ENCODE peak calls at places on chromosomes 1 and 21, in six cellular contexts. L, K, J, F, W and S are unnamed samples.

GRCh38 chr21:46000182-46000730 is 18.7 kb downstream of the COL6A1 start:
- DNase-seq in L (no peak), K (no peak), J (no peak), F (no peak), W (no peak), S (no peak)

GRCh38 chr1:58839147-58839795 is 55.4 kb upstream of the JUN start:
- DNase-seq in L (no peak), K (no peak), J (no peak), F (no peak), W (no peak), S (no peak)

GRCh38 chr1:176033474-176033873 is 173.6 kb downstream of the COP1 start:
- DNase-seq in L (no peak), K (peak), J (peak), F (no peak), W (peak), S (no peak)

GRCh38 chr1:31434979-31435378 is 22.0 kb downstream of the SERINC2 start:
- DNase-seq in L (no peak), K (no peak), J (no peak), F (no peak), W (no peak), S (no peak)

GRCh38 chr1:89810880-89811279 is 10.0 kb upstream of the LRRC8D start:
- DNase-seq in L (no peak), K (no peak), J (no peak), F (no peak), W (no peak), S (no peak)

GRCh38 chr1:210853276-210853675 is 280.7 kb downstream of the KCNH1 start:
- DNase-seq in L (no peak), K (no peak), J (no peak), F (no peak), W (no peak), S (no peak)

GRCh38 chr21:41071410-41071809 is 96.5 kb upstream of the BACE2 start:
- DNase-seq in L (no peak), K (peak), J (no peak), F (peak), W (no peak), S (peak)

GRCh38 chr1:118990513-118991131 is 2.5 kb upstream of the TBX15 start:
- DNase-seq in L (no peak), K (no peak), J (no peak), F (no peak), W (no peak), S (no peak)

GRCh38 chr1:180228648-180229482 is 1.2 kb upstream of the LHX4 start:
- DNase-seq in L (no peak), K (no peak), J (no peak), F (peak), W (no peak), S (no peak)

GRCh38 chr1:10808441-10808840 is 12.0 kb upstream of the CASZ1 start:
- DNase-seq in L (no peak), K (no peak), J (no peak), F (no peak), W (no peak), S (no peak)

DNA sequence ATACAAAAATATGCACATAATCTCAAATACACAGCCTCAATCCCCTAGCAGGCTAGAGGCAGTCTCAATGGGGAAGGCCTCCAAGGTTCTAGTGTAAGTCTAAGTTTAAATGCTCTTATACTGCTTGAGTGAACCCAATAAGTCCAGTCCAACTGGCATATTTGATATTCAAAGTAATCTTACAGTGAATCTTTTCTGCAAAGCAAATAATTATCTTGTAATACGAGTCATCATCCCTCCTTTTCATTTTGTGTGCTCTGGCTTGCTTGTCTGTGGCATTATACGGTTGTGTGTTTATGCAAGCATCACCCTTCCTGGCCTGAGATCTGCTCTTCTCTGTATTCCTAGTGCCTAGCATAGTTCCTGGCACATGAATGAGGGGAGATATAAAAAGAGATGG is 166.9 kb upstream of the HMGB4 start:
- DNase-seq in L (no peak), K (no peak), J (no peak), F (no peak), W (no peak), S (no peak)
- H3K4me3 ChIP-seq in L (no peak), K (no peak), J (no peak), F (no peak), W (no peak), S (no peak)

GRCh38 chr1:160646192-160646591 is 652 bp downstream of the SLAMF1 start:
- DNase-seq in L (no peak), K (no peak), J (no peak), F (no peak), W (no peak), S (no peak)

GRCh38 chr1:160646711-160647328 is at the start of gene SLAMF1:
- DNase-seq in L (peak), K (no peak), J (no peak), F (no peak), W (no peak), S (peak)

GRCh38 chr1:160644399-160644798 is 2.4 kb downstream of the SLAMF1 start:
- DNase-seq in L (no peak), K (no peak), J (no peak), F (no peak), W (no peak), S (no peak)

GRCh38 chr1:160647329-160647720 is 481 bp upstream of the SLAMF1 start:
- DNase-seq in L (no peak), K (no peak), J (no peak), F (no peak), W (no peak), S (no peak)

GRCh38 chr1:160645386-160646063 is 1.3 kb downstream of the SLAMF1 start:
- DNase-seq in L (no peak), K (no peak), J (no peak), F (no peak), W (no peak), S (no peak)
- H3K4me3 ChIP-seq in L (peak), K (no peak), J (no peak), F (no peak), W (no peak), S (no peak)

DNA sequence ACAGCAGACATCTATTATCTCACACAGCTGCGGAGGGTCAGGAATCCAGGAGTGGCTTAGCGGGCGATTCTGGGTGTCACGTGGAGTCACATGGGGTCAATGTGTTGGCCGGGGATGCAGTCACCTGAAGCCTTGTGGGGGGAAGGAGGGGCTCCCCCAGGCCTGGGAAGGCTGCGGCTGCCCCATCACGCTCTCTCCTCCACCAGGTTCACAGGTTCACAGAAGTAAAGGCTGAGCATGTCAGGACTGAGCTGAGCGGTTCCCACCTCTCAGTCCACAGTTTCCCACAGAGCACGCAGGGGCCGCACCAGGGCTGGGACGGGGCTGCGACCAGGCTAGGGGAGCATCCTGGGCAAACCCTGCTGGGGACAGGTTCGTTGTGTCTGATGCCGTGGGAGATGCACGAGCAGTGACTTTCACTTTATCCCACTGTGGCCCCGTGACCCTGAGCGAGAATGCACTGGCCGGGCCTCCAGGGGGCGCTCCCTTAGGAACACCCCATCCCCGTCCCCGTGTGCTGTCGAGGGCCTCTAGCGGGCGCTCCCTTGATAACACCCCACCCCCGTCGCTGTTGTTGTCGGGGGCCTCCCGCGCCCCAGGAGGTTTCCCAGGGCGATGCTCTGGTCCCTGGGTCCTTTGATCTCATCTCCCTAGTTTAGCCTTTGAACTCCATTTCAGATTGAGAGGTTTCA is 73.2 kb upstream of the TRAPPC10 start:
- DNase-seq in L (peak), K (peak), J (peak), F (peak), W (no peak), S (peak)
- H3K4me3 ChIP-seq in L (peak), K (peak), J (peak), F (peak), W (no peak), S (no peak)

DNA sequence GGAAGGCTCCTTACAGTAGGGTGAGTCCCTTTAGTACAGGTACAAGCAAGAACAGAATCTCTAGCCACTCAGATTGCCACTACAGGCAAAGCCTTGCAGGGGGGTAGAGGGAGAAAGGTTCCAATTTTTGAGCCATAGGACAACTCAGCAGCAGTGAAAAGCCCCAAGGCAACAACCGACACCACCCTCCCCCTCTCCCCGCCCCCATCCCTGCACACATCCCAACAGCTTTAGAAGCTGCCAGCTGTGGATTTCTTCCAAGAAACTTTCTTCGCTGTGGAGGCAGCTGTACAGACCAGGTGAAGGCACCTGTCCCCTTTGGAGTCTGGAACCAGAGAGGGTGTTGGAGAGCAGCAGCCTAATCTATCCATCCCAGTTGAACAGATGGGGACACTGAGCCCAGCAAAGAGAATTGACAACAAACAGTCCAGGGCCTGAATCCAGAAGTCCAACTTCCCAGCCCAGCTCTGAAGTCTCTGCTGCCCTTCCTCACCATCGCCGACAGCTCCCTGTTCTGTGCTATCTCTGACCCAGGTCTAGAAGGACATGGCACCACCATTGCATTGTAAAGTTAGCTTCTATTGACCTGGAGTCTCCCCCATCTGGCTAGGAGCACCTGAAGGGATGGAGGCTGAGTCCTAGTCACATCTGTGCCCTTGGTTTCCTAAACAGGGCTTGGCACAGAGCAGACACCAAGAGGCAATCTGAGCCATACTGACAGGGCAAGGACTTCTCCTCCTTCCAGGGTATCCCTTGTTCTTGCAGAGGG is 2.2 kb downstream of the TENT5B start:
- DNase-seq in L (no peak), K (peak), J (no peak), F (no peak), W (no peak), S (no peak)
- H3K4me3 ChIP-seq in L (no peak), K (peak), J (no peak), F (no peak), W (no peak), S (no peak)

GRCh38 chr1:184283999-184284398 is 102.8 kb upstream of the C1orf21 start:
- DNase-seq in L (no peak), K (no peak), J (peak), F (no peak), W (no peak), S (no peak)
- H3K4me3 ChIP-seq in L (no peak), K (no peak), J (no peak), F (no peak), W (no peak), S (no peak)

DNA sequence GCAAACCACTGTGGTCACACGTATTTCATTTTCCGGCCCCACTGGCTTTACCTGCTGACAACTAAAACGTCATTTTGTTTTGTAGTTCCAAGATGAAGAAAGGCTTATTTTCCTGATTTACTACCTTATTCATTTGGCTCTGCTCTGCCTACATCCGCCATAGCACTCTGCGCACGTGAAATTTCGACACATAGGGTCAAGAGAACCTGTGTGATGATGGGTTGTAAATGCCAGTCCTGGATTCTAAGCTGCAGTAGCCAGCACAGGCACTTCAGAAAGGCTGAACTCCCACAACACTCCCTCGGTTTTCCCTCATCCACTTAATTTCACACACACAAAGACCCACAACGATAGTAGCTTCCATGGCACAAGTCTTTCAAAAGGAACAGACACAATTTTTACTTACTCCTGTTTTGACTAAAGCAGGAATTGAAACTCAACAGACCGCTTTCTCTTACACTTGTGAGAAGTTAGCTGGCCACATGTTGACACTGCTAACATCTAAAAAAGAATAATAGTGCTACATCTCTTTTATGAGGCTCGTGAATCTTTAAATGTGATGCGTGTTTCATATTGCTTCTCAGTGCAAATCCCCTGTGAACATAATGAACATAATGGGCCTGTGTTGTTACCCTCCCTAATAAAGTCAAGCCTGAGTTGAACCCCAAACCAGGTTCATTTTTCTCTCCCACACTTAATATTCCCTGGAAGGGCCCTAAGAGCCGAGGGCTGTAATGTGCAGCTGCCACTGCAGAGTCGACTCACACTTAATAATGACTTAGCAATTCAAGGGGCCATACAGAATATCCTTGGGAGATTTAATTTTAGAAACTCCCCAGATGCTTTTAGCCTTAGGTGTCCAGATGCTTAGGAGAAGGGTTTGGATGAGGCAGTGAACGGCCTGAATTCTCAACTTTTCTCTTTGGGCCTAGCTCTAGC is 1.5 kb upstream of the RUNX1 start:
- DNase-seq in L (no peak), K (peak), J (no peak), F (no peak), W (no peak), S (no peak)
- H3K4me3 ChIP-seq in L (peak), K (peak), J (no peak), F (no peak), W (no peak), S (peak)